ENCODE peak calls at places on chromosomes 3 and 15, in four cellular contexts. One of them, this sample, is unnamed.

GRCh38 chr3:56816061-56816460 is 14.3 kb upstream of the ARHGEF3 start:
- DNase-seq in MV-4-11: no peak
- DNase-seq in activated CD4-positive, alpha-beta T cell treated with anti-CD3 and anti-CD28 coated beads for 48 hours: no peak
- DNase-seq in OCI-LY7: no peak
- DNase-seq in this sample: no peak

GRCh38 chr3:10964537-10965167 is 27.9 kb upstream of the SLC6A1 start:
- DNase-seq in MV-4-11: no peak
- DNase-seq in activated CD4-positive, alpha-beta T cell treated with anti-CD3 and anti-CD28 coated beads for 48 hours: peak
- DNase-seq in OCI-LY7: no peak
- DNase-seq in this sample: no peak

GRCh38 chr3:80701349-80701748 is 933.6 kb upstream of the ROBO1 start:
- DNase-seq in MV-4-11: no peak
- DNase-seq in activated CD4-positive, alpha-beta T cell treated with anti-CD3 and anti-CD28 coated beads for 48 hours: no peak
- DNase-seq in OCI-LY7: no peak
- DNase-seq in this sample: no peak

GRCh38 chr3:71423151-71423906 is 160.2 kb downstream of the FOXP1 start:
- DNase-seq in MV-4-11: no peak
- DNase-seq in activated CD4-positive, alpha-beta T cell treated with anti-CD3 and anti-CD28 coated beads for 48 hours: no peak
- DNase-seq in OCI-LY7: peak
- DNase-seq in this sample: peak

GRCh38 chr3:14534379-14535191 is 5.6 kb downstream of the GRIP2 start:
- DNase-seq in MV-4-11: no peak
- DNase-seq in activated CD4-positive, alpha-beta T cell treated with anti-CD3 and anti-CD28 coated beads for 48 hours: no peak
- DNase-seq in OCI-LY7: no peak
- DNase-seq in this sample: no peak

GRCh38 chr3:173128633-173129032 is 12.4 kb downstream of the SPATA16 start:
- DNase-seq in MV-4-11: no peak
- DNase-seq in activated CD4-positive, alpha-beta T cell treated with anti-CD3 and anti-CD28 coated beads for 48 hours: no peak
- DNase-seq in OCI-LY7: no peak
- DNase-seq in this sample: no peak

GRCh38 chr15:33160054-33160453 is 34.5 kb downstream of the FMN1 start:
- DNase-seq in MV-4-11: peak
- DNase-seq in activated CD4-positive, alpha-beta T cell treated with anti-CD3 and anti-CD28 coated beads for 48 hours: peak
- DNase-seq in OCI-LY7: peak
- DNase-seq in this sample: no peak

GRCh38 chr3:193869221-193870201 is 266.4 kb upstream of the HES1 start:
- DNase-seq in MV-4-11: peak
- DNase-seq in activated CD4-positive, alpha-beta T cell treated with anti-CD3 and anti-CD28 coated beads for 48 hours: peak
- DNase-seq in OCI-LY7: no peak
- DNase-seq in this sample: peak

GRCh38 chr3:109387241-109387640 is 49.9 kb upstream of the DPPA4 start:
- DNase-seq in MV-4-11: no peak
- DNase-seq in activated CD4-positive, alpha-beta T cell treated with anti-CD3 and anti-CD28 coated beads for 48 hours: no peak
- DNase-seq in OCI-LY7: no peak
- DNase-seq in this sample: no peak

GRCh38 chr3:146814601-146815315 is 209.6 kb upstream of the PLSCR5 start:
- DNase-seq in MV-4-11: no peak
- DNase-seq in activated CD4-positive, alpha-beta T cell treated with anti-CD3 and anti-CD28 coated beads for 48 hours: no peak
- DNase-seq in OCI-LY7: no peak
- DNase-seq in this sample: no peak

GRCh38 chr15:69143756-69144436 is 16.5 kb upstream of the GLCE start:
- DNase-seq in MV-4-11: no peak
- DNase-seq in activated CD4-positive, alpha-beta T cell treated with anti-CD3 and anti-CD28 coated beads for 48 hours: no peak
- DNase-seq in OCI-LY7: no peak
- DNase-seq in this sample: no peak

GRCh38 chr15:99504071-99504822 is 61.5 kb upstream of the MEF2A start:
- DNase-seq in MV-4-11: peak
- DNase-seq in activated CD4-positive, alpha-beta T cell treated with anti-CD3 and anti-CD28 coated beads for 48 hours: peak
- DNase-seq in OCI-LY7: peak
- DNase-seq in this sample: no peak

GRCh38 chr3:101814835-101815234 is 34.5 kb upstream of the NFKBIZ start:
- DNase-seq in MV-4-11: no peak
- DNase-seq in activated CD4-positive, alpha-beta T cell treated with anti-CD3 and anti-CD28 coated beads for 48 hours: no peak
- DNase-seq in OCI-LY7: no peak
- DNase-seq in this sample: peak

GRCh38 chr15:36814708-36815107 is 235.3 kb downstream of the CDIN1 start:
- DNase-seq in MV-4-11: peak
- DNase-seq in activated CD4-positive, alpha-beta T cell treated with anti-CD3 and anti-CD28 coated beads for 48 hours: no peak
- DNase-seq in OCI-LY7: no peak
- DNase-seq in this sample: no peak

GRCh38 chr3:3305087-3305486 is 125.6 kb upstream of the CRBN start:
- DNase-seq in MV-4-11: no peak
- DNase-seq in activated CD4-positive, alpha-beta T cell treated with anti-CD3 and anti-CD28 coated beads for 48 hours: no peak
- DNase-seq in OCI-LY7: no peak
- DNase-seq in this sample: no peak

GRCh38 chr3:72591522-72592421 is 256.5 kb downstream of the SHQ1 start:
- DNase-seq in MV-4-11: no peak
- DNase-seq in activated CD4-positive, alpha-beta T cell treated with anti-CD3 and anti-CD28 coated beads for 48 hours: no peak
- DNase-seq in OCI-LY7: no peak
- DNase-seq in this sample: peak

GRCh38 chr3:89113887-89114840 is 6.7 kb downstream of the EPHA3 start:
- DNase-seq in MV-4-11: no peak
- DNase-seq in activated CD4-positive, alpha-beta T cell treated with anti-CD3 and anti-CD28 coated beads for 48 hours: peak
- DNase-seq in OCI-LY7: no peak
- DNase-seq in this sample: no peak

GRCh38 chr3:42721690-42722089 is 19.1 kb upstream of the HHATL start:
- DNase-seq in MV-4-11: no peak
- DNase-seq in activated CD4-positive, alpha-beta T cell treated with anti-CD3 and anti-CD28 coated beads for 48 hours: no peak
- DNase-seq in OCI-LY7: no peak
- DNase-seq in this sample: no peak

GRCh38 chr3:127730666-127731294 is 58.0 kb downstream of the ABTB1 start:
- DNase-seq in MV-4-11: no peak
- DNase-seq in activated CD4-positive, alpha-beta T cell treated with anti-CD3 and anti-CD28 coated beads for 48 hours: no peak
- DNase-seq in OCI-LY7: no peak
- DNase-seq in this sample: no peak

GRCh38 chr3:172982731-172983364 is 158.2 kb downstream of the SPATA16 start:
- DNase-seq in MV-4-11: no peak
- DNase-seq in activated CD4-positive, alpha-beta T cell treated with anti-CD3 and anti-CD28 coated beads for 48 hours: no peak
- DNase-seq in OCI-LY7: no peak
- DNase-seq in this sample: no peak

GRCh38 chr15:38349251-38349650 is 96.6 kb downstream of the SPRED1 start:
- DNase-seq in MV-4-11: no peak
- DNase-seq in activated CD4-positive, alpha-beta T cell treated with anti-CD3 and anti-CD28 coated beads for 48 hours: no peak
- DNase-seq in OCI-LY7: no peak
- DNase-seq in this sample: no peak

GRCh38 chr3:191500892-191501291 is 39.9 kb downstream of the PYDC2 start:
- DNase-seq in MV-4-11: peak
- DNase-seq in activated CD4-positive, alpha-beta T cell treated with anti-CD3 and anti-CD28 coated beads for 48 hours: no peak
- DNase-seq in OCI-LY7: no peak
- DNase-seq in this sample: no peak

GRCh38 chr3:112043621-112044201 is 9.2 kb downstream of the TMPRSS7 start:
- DNase-seq in MV-4-11: peak
- DNase-seq in activated CD4-positive, alpha-beta T cell treated with anti-CD3 and anti-CD28 coated beads for 48 hours: peak
- DNase-seq in OCI-LY7: peak
- DNase-seq in this sample: peak

GRCh38 chr15:68389041-68389930 is 42.7 kb downstream of the ITGA11 start:
- DNase-seq in MV-4-11: no peak
- DNase-seq in activated CD4-positive, alpha-beta T cell treated with anti-CD3 and anti-CD28 coated beads for 48 hours: no peak
- DNase-seq in OCI-LY7: no peak
- DNase-seq in this sample: no peak

GRCh38 chr3:197394464-197395321 is 96.3 kb upstream of the DLG1 start:
- DNase-seq in MV-4-11: no peak
- DNase-seq in activated CD4-positive, alpha-beta T cell treated with anti-CD3 and anti-CD28 coated beads for 48 hours: peak
- DNase-seq in OCI-LY7: no peak
- DNase-seq in this sample: peak

GRCh38 chr3:130539005-130539404 is 22.0 kb downstream of the COL6A6 start:
- DNase-seq in MV-4-11: peak
- DNase-seq in activated CD4-positive, alpha-beta T cell treated with anti-CD3 and anti-CD28 coated beads for 48 hours: peak
- DNase-seq in OCI-LY7: peak
- DNase-seq in this sample: no peak